ENCODE peak calls at places on chromosomes 6 and 20, in five cellular contexts. O is T-helper 2 cell; H is stimulated activated CD8-positive, alpha-beta memory T cell treated with anti-CD3 and anti-CD28 coated beads, Interleukin-12 subunit alpha, Interleukin-12 subunit beta, amount 100 ng/mL, for 4 hours; D is choroid plexus epithelial cell; P is BE2C. N is an unnamed sample.

GRCh38 chr20:31820228-31820627 is 1.1 kb downstream of the MYLK2 start:
- DNase-seq in O (no peak), H (no peak), D (no peak), P (no peak), N (no peak)

GRCh38 chr6:40930555-40930954 is 108.5 kb downstream of the UNC5CL start:
- DNase-seq in O (no peak), H (no peak), D (peak; percentile 28), P (no peak), N (no peak)

GRCh38 chr20:40797425-40797824 is 108.4 kb upstream of the MAFB start:
- DNase-seq in O (no peak), H (no peak), D (peak; percentile 56), P (no peak), N (no peak)

GRCh38 chr6:56335733-56336132 is 88.4 kb upstream of the COL21A1 start:
- DNase-seq in O (no peak), H (no peak), D (peak; percentile 91), P (no peak), N (no peak)

GRCh38 chr6:157535354-157536217 is 154.6 kb downstream of the ZDHHC14 start:
- DNase-seq in O (peak; percentile 49), H (no peak), D (peak; percentile 75), P (no peak), N (no peak)

GRCh38 chr6:21396313-21396712 is 197.2 kb upstream of the SOX4 start:
- DNase-seq in O (no peak), H (no peak), D (peak; percentile 84), P (no peak), N (no peak)

GRCh38 chr6:1535295-1535694 is 74.4 kb upstream of the FOXC1 start:
- DNase-seq in O (peak; percentile 6), H (no peak), D (no peak), P (no peak), N (no peak)

GRCh38 chr6:156917213-156917612 is 140.0 kb downstream of the ARID1B start:
- DNase-seq in O (no peak), H (no peak), D (peak; percentile 61), P (no peak), N (no peak)

GRCh38 chr6:36024154-36024760 is at the start of gene SLC26A8:
- DNase-seq in O (no peak), H (no peak), D (no peak), P (no peak), N (no peak)

GRCh38 chr6:79668381-79668780 is 37.3 kb downstream of the SH3BGRL2 start:
- DNase-seq in O (no peak), H (no peak), D (no peak), P (no peak), N (no peak)

GRCh38 chr6:118812972-118813371 is 81.0 kb upstream of the ASF1A start:
- DNase-seq in O (no peak), H (no peak), D (no peak), P (no peak), N (no peak)

GRCh38 chr20:46206025-46206424 is 87.9 kb downstream of the CD40 start:
- DNase-seq in O (no peak), H (no peak), D (peak; percentile 43), P (no peak), N (no peak)

GRCh38 chr6:435442-436307 is 44.1 kb downstream of the IRF4 start:
- DNase-seq in O (no peak), H (no peak), D (no peak), P (no peak), N (no peak)

GRCh38 chr6:44672838-44673237 is 285.3 kb downstream of the CDC5L start:
- DNase-seq in O (no peak), H (no peak), D (no peak), P (no peak), N (no peak)

GRCh38 chr6:150617496-150618460 is 18.1 kb downstream of the PLEKHG1 start:
- DNase-seq in O (no peak), H (no peak), D (no peak), P (no peak), N (no peak)

N was measured in ovary.